ENCODE peak calls at places on chromosomes 16 and 17, in four cellular contexts. L is H9; T is effector memory CD4-positive, alpha-beta T cell; Y is heart right ventricle. G is an unnamed sample. For H3K4me1, the result is how much of the 10 kb centered on the place peaks cover.

GRCh38 chr16:11149011-11149616 is 106.9 kb downstream of the SOCS1 start:
- DNase-seq in L (no peak), T (no peak), Y (no peak), G (no peak)

GRCh38 chr17:51015145-51015558 is 105.5 kb downstream of the SPAG9 start:
- DNase-seq in L (no peak), T (no peak), Y (no peak), G (no peak)

GRCh38 chr17:81429813-81430510 is 34.7 kb downstream of the BAHCC1 start:
- DNase-seq in T (no peak), L (no peak), Y (peak), G (peak)

GRCh38 chr17:42078396-42079042 is 19.8 kb downstream of the ZNF385C start:
- DNase-seq in Y (no peak), T (no peak), L (no peak), G (no peak)

GRCh38 chr16:59601452-59601851 is 867.3 kb upstream of the GOT2 start:
- DNase-seq in L (no peak), T (no peak), Y (no peak), G (no peak)

GRCh38 chr16:30697264-30698138 is 1.5 kb upstream of the SRCAP start:
- DNase-seq in L (no peak), Y (no peak), T (no peak), G (peak)

GRCh38 chr17:48663134-48663924 is 37.2 kb upstream of the HOXB9 start:
- DNase-seq in T (no peak), Y (no peak), L (no peak), G (no peak)

GRCh38 chr17:67326440-67326839 is 39.9 kb downstream of the PSMD12 start:
- DNase-seq in T (no peak), L (peak), Y (no peak), G (no peak)

GRCh38 chr16:82439678-82440293 is 187.0 kb upstream of the CDH13 start:
- DNase-seq in T (no peak), Y (no peak), L (peak), G (no peak)

GRCh38 chr16:67399218-67399733 is 6.0 kb upstream of the TPPP3 start:
- DNase-seq in L (peak), Y (peak), T (no peak), G (peak)

GRCh38 chr16:48383877-48384304 is 1.3 kb downstream of the SIAH1 start:
- DNase-seq in Y (no peak), T (no peak), L (no peak), G (no peak)

GRCh38 chr16:608019-608418 is 18.2 kb downstream of the RAB40C start:
- DNase-seq in L (peak), T (no peak), Y (no peak), G (no peak)

GRCh38 chr17:36627101-36627500 is 25.7 kb downstream of the MRM1 start:
- DNase-seq in Y (no peak), T (no peak), L (peak), G (no peak)

GRCh38 chr16:66026211-66026610 is 340.3 kb upstream of the CDH5 start:
- DNase-seq in T (no peak), L (peak), Y (no peak), G (no peak)

DNA sequence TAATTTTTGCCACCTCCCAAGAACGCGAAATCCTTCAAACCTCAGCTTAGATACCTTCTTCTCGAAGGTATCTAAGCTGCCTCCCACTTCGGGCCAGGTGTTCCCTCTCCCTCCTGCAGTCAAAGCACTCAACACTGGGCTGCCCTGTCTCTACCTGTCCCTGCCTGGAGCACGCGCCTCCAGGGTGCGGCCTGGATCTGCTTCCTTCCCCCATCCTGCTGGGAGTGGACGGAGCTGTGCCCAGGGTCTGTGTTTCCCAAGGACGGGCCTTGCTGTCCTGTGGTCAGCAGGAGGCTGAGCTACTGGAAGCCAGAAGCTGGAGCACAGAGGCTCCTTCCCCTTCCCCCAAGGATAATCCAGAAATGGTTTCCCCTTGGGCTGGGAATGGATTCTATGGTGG is 16.7 kb downstream of the LLGL2 start:
- DNase-seq in L (no peak), T (no peak), Y (no peak), G (no peak)
- H3K4me1 ChIP-seq in L (under half), T (under half), Y (under half), G (under half)

GRCh38 chr16:85421338-85422123 is 191.6 kb upstream of the GSE1 start:
- DNase-seq in L (no peak), Y (no peak), T (no peak), G (no peak)

GRCh38 chr16:85418978-85419491 is 194.1 kb upstream of the GSE1 start:
- DNase-seq in Y (no peak), L (no peak), T (no peak), G (no peak)

GRCh38 chr16:85420501-85421337 is 192.4 kb upstream of the GSE1 start:
- DNase-seq in Y (peak), L (peak), T (peak), G (peak)

GRCh38 chr16:85422124-85422373 is 191.1 kb upstream of the GSE1 start:
- DNase-seq in L (no peak), Y (no peak), T (no peak), G (no peak)

DNA sequence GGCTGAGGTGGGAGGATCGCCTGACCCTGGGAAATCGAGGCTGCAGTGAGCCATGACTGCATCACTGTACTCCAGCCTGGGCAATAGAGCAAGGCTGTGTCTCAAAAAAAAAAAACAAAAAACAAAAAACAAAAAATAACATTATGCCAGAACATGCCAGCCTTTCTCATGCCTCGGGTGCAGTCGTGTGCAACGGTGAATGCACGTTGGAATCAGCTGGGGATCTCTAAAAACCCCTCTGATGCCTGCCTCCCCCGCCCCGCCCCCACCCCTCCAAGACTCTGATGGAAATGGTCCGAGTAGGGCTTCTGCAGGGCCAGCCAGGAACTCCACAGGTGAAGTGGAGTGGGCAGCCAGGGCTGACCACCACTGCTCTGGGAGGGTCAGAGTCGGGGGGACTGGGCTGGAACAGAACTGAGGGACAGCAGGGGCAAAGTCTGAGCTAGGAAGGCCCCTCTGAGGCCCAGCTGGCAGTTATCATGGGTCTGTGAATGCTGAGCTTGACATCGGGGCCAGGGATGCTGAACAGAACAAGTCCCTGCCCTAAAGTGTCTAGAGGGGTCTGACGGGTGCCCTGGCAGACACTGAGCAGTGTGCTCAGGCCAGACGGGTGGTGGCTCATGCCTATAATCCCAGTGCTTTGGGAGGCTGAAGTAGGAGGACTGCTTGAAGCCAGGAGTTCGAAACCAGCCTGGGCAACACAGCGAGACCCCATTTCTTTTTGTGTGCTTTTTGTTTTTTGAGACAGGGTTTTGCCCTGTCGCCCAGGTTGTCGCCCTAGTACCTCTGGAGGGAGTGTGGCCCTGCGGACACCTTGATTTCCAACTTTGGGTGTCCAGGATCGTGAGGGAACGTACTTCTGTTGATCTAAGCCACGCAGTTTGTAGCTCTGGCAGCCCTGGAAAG is 193.4 kb upstream of the GSE1 start:
- DNase-seq in T (no peak), L (no peak), Y (no peak), G (no peak)
- H3K4me1 ChIP-seq in T (under half), L (under half), Y (under half), G (under half)

GRCh38 chr16:57479043-57479421 is 7.3 kb downstream of the DOK4 start:
- DNase-seq in T (no peak), L (no peak), Y (no peak), G (peak)
- H3K4me1 ChIP-seq in T (under half), L (under half), Y (half or more), G (under half)

GRCh38 chr16:68737046-68737729 is at the start of gene CDH1:
- DNase-seq in L (peak), T (no peak), Y (peak), G (peak)

GRCh38 chr16:68737730-68738590 is 868 bp downstream of the CDH1 start:
- DNase-seq in T (no peak), Y (peak), L (no peak), G (peak)

GRCh38 chr16:68740628-68741346 is 3.7 kb downstream of the CDH1 start:
- DNase-seq in T (no peak), L (no peak), Y (no peak), G (no peak)

GRCh38 chr16:68736561-68736960 is 531 bp upstream of the CDH1 start:
- DNase-seq in L (no peak), Y (no peak), T (no peak), G (no peak)

DNA sequence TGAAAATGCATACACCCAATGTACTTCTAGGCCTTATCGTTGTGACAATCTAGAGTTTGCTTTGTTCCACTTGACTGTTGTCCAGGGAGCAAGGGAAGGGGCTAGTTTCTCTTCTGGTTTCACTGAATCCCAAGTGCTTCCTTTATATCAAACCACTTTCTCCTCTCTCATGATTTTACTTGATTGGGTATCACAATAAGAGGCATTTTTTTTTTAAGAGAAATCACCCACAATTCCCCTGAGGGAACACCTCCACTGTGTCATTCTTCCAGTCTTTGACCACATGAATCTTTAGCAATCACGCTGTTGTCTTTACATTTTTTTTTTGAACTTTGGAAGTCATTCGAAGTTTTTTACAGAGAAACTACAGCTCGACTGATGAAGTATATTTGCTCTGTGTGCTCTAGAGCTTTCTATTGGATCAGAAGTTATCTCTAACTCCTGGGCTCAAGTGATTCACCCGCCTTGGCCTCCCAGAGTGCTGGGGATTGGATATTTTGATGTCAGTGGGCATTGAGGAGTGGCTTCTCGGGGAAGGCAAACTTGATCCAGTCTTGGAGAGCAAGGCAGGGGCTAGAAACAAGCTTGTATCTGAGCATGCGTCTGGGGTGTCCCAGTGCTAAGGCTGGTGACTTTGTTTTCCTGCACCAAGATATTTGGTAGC is 3.0 kb downstream of the CDH1 start:
- DNase-seq in Y (no peak), T (no peak), L (no peak), G (no peak)
- H3K4me1 ChIP-seq in Y (under half), T (under half), L (under half), G (half or more)

DNA sequence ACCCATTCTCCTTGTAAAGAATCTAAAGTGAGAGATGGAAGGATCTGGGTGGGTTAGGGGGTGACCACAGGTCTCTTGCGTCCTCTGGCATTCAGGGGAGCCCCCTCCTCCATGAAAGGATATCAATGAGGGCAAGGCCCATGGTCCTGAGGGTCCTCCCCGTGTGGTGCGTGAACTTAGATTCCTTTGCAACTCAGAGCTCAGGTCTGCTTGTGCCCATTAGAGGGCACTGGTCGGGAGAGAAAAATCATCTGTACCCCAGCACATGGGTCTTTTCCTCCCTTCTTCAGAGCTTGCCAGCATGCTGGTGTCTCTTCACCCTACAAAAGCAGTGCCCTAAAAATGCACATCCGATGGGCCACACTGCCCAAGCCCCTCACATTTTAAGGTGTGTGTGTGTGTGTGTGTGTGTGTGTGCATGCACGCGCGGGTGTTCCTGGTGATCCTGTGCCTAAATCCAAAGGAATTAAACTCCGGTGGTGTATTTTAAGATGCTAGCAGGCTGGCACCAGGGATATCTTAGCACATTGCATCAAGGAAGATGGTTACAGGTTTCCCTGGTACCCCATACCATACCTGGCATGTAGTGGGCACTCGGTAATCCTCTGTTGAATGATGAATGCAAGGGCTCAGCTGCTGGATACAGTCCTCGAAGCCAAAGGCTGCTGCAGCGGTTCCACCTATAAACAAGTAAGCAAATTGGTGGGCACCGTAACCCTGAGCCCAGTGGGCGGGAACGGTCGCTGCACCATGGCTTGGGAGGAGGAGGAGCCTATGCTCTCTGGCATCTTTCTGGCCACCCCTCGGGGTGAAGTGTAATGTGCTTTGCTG is 4.7 kb downstream of the C1QTNF1 start:
- DNase-seq in L (no peak), T (no peak), Y (no peak), G (no peak)
- H3K4me1 ChIP-seq in L (under half), T (under half), Y (half or more), G (under half)

GRCh38 chr16:4475880-4476790 is at the start of gene HMOX2:
- DNase-seq in Y (peak), L (peak), T (peak), G (peak)

GRCh38 chr16:4481526-4481925 is 5.3 kb downstream of the HMOX2 start:
- DNase-seq in T (no peak), L (no peak), Y (no peak), G (no peak)

GRCh38 chr16:4481965-4482364 is 5.8 kb downstream of the HMOX2 start:
- DNase-seq in T (no peak), L (no peak), Y (no peak), G (no peak)

GRCh38 chr16:4474192-4474961 is at the start of gene NMRAL1:
- DNase-seq in L (peak), T (peak), Y (peak), G (peak)

GRCh38 chr16:4477966-4478365 is 1.8 kb downstream of the HMOX2 start:
- DNase-seq in Y (no peak), T (no peak), L (no peak), G (no peak)
- H3K4me1 ChIP-seq in Y (half or more), T (under half), L (under half), G (under half)

GRCh38 chr17:73360961-73361761 is 49.4 kb upstream of the CDC42EP4 start:
- DNase-seq in L (peak), T (no peak), Y (no peak), G (no peak)

GRCh38 chr17:73359255-73359816 is 47.5 kb upstream of the CDC42EP4 start:
- DNase-seq in L (no peak), Y (no peak), T (no peak), G (no peak)

GRCh38 chr17:73357981-73358380 is 46.2 kb upstream of the CDC42EP4 start:
- DNase-seq in T (no peak), L (no peak), Y (no peak), G (no peak)

GRCh38 chr17:73358668-73359067 is 46.9 kb upstream of the CDC42EP4 start:
- DNase-seq in L (no peak), Y (peak), T (no peak), G (no peak)

DNA sequence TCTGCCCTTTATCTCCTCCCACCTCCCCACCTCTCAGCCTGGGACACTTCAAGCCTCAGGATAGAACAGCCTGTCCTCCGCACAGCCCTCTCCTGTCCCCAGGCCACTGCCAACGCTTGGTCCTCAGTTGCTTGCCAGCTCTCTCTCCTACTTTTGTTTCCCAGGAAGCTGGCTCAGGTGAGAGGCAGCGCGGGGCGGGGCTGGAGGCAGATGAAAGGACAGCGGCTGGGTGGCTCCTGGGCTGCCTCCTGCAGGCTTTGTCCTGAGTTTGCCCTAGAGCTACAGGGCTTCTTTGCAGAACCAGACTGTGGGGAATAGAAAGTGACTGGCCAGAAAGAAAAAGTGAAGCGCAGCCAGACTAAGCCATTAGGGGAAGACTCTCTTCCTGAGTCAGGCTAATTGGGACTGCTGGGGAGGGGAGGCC is 48.2 kb upstream of the CDC42EP4 start:
- DNase-seq in Y (peak), L (peak), T (no peak), G (peak)
- H3K4me1 ChIP-seq in Y (under half), L (under half), T (under half), G (under half)

GRCh38 chr17:29041091-29041490 is 1.9 kb upstream of the PIPOX start:
- DNase-seq in Y (no peak), L (no peak), T (no peak), G (no peak)

GRCh38 chr17:29042026-29042678 is 789 bp upstream of the PIPOX start:
- DNase-seq in T (no peak), Y (no peak), L (no peak), G (no peak)

GRCh38 chr17:29045026-29045425 is 2.1 kb downstream of the PIPOX start:
- DNase-seq in L (no peak), T (no peak), Y (no peak), G (no peak)

GRCh38 chr17:29043539-29044165 is 711 bp downstream of the PIPOX start:
- DNase-seq in T (no peak), L (no peak), Y (no peak), G (no peak)

GRCh38 chr17:29042679-29043538 is at the start of gene PIPOX:
- DNase-seq in L (peak), Y (peak), T (no peak), G (peak)
- H3K4me1 ChIP-seq in L (under half), Y (under half), T (under half), G (under half)

DNA sequence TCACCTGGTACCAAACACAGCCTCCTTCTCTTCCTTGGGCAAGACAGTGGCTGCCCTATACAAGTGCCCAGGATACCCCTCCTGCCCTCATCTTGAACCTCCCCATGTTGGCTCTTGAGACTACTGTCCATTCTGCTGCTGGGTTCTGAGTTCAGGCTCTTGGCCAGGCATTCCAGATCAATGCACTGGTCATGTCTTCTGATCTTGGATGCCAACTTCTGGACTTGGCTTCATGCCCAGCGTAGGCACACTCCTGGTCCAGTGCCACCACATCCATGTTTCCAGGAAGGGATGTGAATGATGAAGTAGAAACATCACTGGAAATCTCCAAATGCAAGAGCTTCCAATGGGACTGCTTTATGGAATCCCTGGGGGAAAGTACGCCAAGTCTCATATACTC is 51.5 kb downstream of the DYNLRB2 start:
- DNase-seq in L (no peak), T (no peak), Y (no peak), G (no peak)
- H3K4me1 ChIP-seq in L (under half), T (under half), Y (under half), G (under half)